ENCODE peak calls at places on chromosomes 4 and X, in nine cellular contexts. W, L, E, M, H, B, Z, Y and C are unnamed samples.

GRCh38 chr4:111628437-111628836 is 516.8 kb upstream of the FAM241A start:
- DNase-seq in W (no peak), L (no peak), E (no peak), M (peak; percentile 36), H (no peak), B (no peak), Z (no peak), Y (peak; percentile 44), C (no peak)

GRCh38 chr4:173214661-173215060 is 46.0 kb downstream of the GALNT7 start:
- DNase-seq in W (no peak), L (no peak), E (peak; percentile 25), M (peak; percentile 47), H (no peak), B (no peak), Z (no peak), Y (no peak), C (no peak)

GRCh38 chr4:157220026-157220881 is at the start of gene GRIA2:
- DNase-seq in W (peak; percentile 63), L (peak; percentile 70), E (no peak), M (peak; percentile 41), H (no peak), B (no peak), Z (peak; percentile 54), Y (peak; percentile 46), C (peak; percentile 51)

GRCh38 chr4:100649478-100649877 is 131.7 kb upstream of the EMCN start:
- DNase-seq in W (peak; percentile 28), L (no peak), E (peak; percentile 11), M (no peak), H (no peak), B (no peak), Z (no peak), Y (peak; percentile 49), C (no peak)

GRCh38 chr4:161573836-161574235 is 590.0 kb downstream of the FSTL5 start:
- DNase-seq in W (no peak), L (no peak), E (peak; percentile 5), M (peak; percentile 59), H (no peak), B (no peak), Z (no peak), Y (peak; percentile 65), C (no peak)

GRCh38 chr4:82618321-82618720 is 56.5 kb upstream of the TMEM150C start:
- DNase-seq in W (no peak), L (no peak), E (no peak), M (peak; percentile 5), H (no peak), B (no peak), Z (no peak), Y (no peak), C (no peak)

GRCh38 chr4:183012862-183013855 is 85.9 kb upstream of the WWC2 start:
- DNase-seq in W (no peak), L (no peak), E (no peak), M (no peak), H (no peak), B (no peak), Z (no peak), Y (no peak), C (no peak)

GRCh38 chr4:96566755-96567154 is 726.9 kb downstream of the PDHA2 start:
- DNase-seq in W (no peak), L (no peak), E (no peak), M (no peak), H (no peak), B (no peak), Z (no peak), Y (no peak), C (no peak)

GRCh38 chrX:153495362-153495751 is 577 bp downstream of the BGN start:
- DNase-seq in W (no peak), L (no peak), E (no peak), M (no peak), H (no peak), B (no peak), Z (no peak), Y (no peak), C (no peak)

GRCh38 chr4:121900132-121900983 is 30.1 kb upstream of the BBS7 start:
- DNase-seq in W (peak; percentile 75), L (peak; percentile 34), E (peak; percentile 66), M (peak; percentile 66), H (peak; percentile 7), B (no peak), Z (peak; percentile 30), Y (peak; percentile 52), C (no peak)

GRCh38 chr4:80125252-80126177 is 52.5 kb upstream of the ANTXR2 start:
- DNase-seq in W (peak; percentile 56), L (no peak), E (peak; percentile 48), M (peak; percentile 50), H (no peak), B (no peak), Z (no peak), Y (peak; percentile 33), C (no peak)

GRCh38 chrX:45767021-45767491 is 566.4 kb upstream of the DIPK2B start:
- DNase-seq in W (peak; percentile 59), L (no peak), E (peak; percentile 35), M (peak; percentile 64), H (no peak), B (no peak), Z (no peak), Y (peak; percentile 58), C (no peak)

GRCh38 chr4:2891294-2891693 is 47.6 kb downstream of the ADD1 start:
- DNase-seq in W (peak; percentile 54), L (no peak), E (peak; percentile 40), M (peak; percentile 78), H (peak; percentile 26), B (no peak), Z (no peak), Y (peak; percentile 5), C (no peak)

GRCh38 chr4:40809058-40809457 is 59.3 kb downstream of the NSUN7 start:
- DNase-seq in W (no peak), L (no peak), E (no peak), M (no peak), H (no peak), B (no peak), Z (no peak), Y (no peak), C (no peak)

GRCh38 chr4:86451560-86452322 is 91.9 kb upstream of the MAPK10 start:
- DNase-seq in W (no peak), L (peak; percentile 17), E (peak; percentile 61), M (peak; percentile 37), H (no peak), B (no peak), Z (no peak), Y (peak; percentile 2), C (no peak)